ENCODE peak calls at places on chromosomes 13 and 19, in four cellular contexts. G, P, I and A are unnamed samples.

GRCh38 chr19:35077411-35078223 is 36.1 kb downstream of the HPN start:
- DNase-seq in G (no peak), P (no peak), I (no peak), A (no peak)

GRCh38 chr13:112112534-112113276 is 45.8 kb downstream of the SOX1 start:
- DNase-seq in G (peak), P (no peak), I (no peak), A (no peak)

GRCh38 chr19:19488875-19489690 is 26.3 kb downstream of the TSSK6 start:
- DNase-seq in G (no peak), P (peak), I (peak), A (peak)

GRCh38 chr19:4635763-4636135 is 3.6 kb upstream of the TNFAIP8L1 start:
- DNase-seq in G (no peak), P (no peak), I (no peak), A (no peak)

GRCh38 chr13:32195713-32196112 is 119.5 kb downstream of the ZAR1L start:
- DNase-seq in G (no peak), P (no peak), I (no peak), A (no peak)

GRCh38 chr13:111156421-111156820 is 41.3 kb downstream of the ARHGEF7 start:
- DNase-seq in G (no peak), P (no peak), I (no peak), A (no peak)

GRCh38 chr13:94073006-94073744 is 406.3 kb downstream of the DCT start:
- DNase-seq in G (no peak), P (no peak), I (no peak), A (no peak)

GRCh38 chr19:54364775-54365257 is at the start of gene LAIR1:
- DNase-seq in G (no peak), P (no peak), I (no peak), A (no peak)

GRCh38 chr19:1236566-1236965 is 1.2 kb downstream of the CBARP start:
- DNase-seq in G (no peak), P (no peak), I (no peak), A (no peak)

GRCh38 chr19:4538601-4538954 is 1.3 kb downstream of the LRG1 start:
- DNase-seq in G (no peak), P (no peak), I (no peak), A (no peak)

GRCh38 chr13:104011505-104012270 is 945.5 kb upstream of the SLC10A2 start:
- DNase-seq in G (no peak), P (no peak), I (no peak), A (no peak)

GRCh38 chr19:58021541-58022282 is 12.1 kb upstream of the ZSCAN1 start:
- DNase-seq in G (no peak), P (no peak), I (peak), A (no peak)

GRCh38 chr13:88074794-88075509 is 403.8 kb downstream of the SLITRK5 start:
- DNase-seq in G (no peak), P (peak), I (no peak), A (no peak)

DNA sequence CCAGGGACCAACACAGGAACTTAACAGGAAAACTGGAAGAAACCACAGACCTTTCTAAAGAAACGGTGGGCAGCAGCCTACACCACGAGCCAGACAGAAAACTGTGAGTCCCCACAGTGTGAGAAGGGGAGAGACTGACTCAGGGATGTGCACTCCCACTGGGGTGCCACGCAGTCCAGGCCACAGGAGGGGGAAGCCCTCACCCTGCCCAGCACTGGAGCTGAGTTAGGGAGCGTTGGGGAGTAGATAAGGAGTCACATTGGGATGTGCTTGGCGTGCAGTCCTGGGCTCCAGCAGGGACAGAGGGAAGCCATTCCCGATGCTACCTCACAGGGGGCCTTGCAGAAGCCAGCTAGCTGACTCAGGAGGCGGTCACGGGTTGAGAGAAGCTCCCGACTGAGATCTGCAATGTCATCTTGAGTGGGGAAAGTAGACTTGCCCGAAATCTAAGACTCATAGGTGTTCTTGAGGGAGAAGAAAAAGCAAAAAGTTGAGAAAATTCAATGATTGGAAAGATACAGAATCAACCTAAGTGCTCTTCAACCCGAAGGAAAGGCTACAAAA is 17.3 kb downstream of the SIGLEC8 start:
- DNase-seq in G (no peak), P (no peak), I (no peak), A (no peak)
- TF ChIP-seq POLR2A in G (no peak), P (no peak), I (no peak), A (no peak)

GRCh38 chr13:77319536-77319935 is 7.4 kb downstream of the MYCBP2 start:
- DNase-seq in G (no peak), P (no peak), I (no peak), A (no peak)

GRCh38 chr13:77318741-77319140 is 8.2 kb downstream of the MYCBP2 start:
- DNase-seq in G (no peak), P (no peak), I (no peak), A (no peak)

GRCh38 chr13:77313923-77314322 is 13.0 kb downstream of the MYCBP2 start:
- DNase-seq in G (no peak), P (no peak), I (no peak), A (no peak)

GRCh38 chr13:77312311-77312710 is 14.6 kb downstream of the MYCBP2 start:
- DNase-seq in G (no peak), P (no peak), I (no peak), A (no peak)

GRCh38 chr13:77316430-77316829 is 10.5 kb downstream of the MYCBP2 start:
- DNase-seq in G (no peak), P (no peak), I (no peak), A (no peak)
- TF ChIP-seq POLR2AphosphoS5 in G (no peak), P (no peak), I (no peak), A (no peak)

GRCh38 chr19:44890366-44891015 is 563 bp upstream of the TOMM40 start:
- DNase-seq in G (peak), P (no peak), I (peak), A (peak)
- TF ChIP-seq POLR2A in G (no peak), P (no peak), I (no peak), A (peak)

GRCh38 chr13:26221721-26222522 is at the start of gene RNF6:
- DNase-seq in G (peak), P (peak), I (peak), A (peak)
- TF ChIP-seq POLR2AphosphoS5 in G (peak), P (peak), I (peak), A (peak)

GRCh38 chr19:8145969-8146368 is 3.4 kb downstream of the FBN3 start:
- DNase-seq in G (no peak), P (no peak), I (no peak), A (no peak)

GRCh38 chr19:8146877-8147575 is 2.4 kb downstream of the FBN3 start:
- DNase-seq in G (no peak), P (no peak), I (no peak), A (no peak)

GRCh38 chr19:8148410-8149231 is 771 bp downstream of the FBN3 start:
- DNase-seq in G (no peak), P (no peak), I (no peak), A (peak)

GRCh38 chr19:8148088-8148409 is 1.3 kb downstream of the FBN3 start:
- DNase-seq in G (no peak), P (no peak), I (no peak), A (no peak)

GRCh38 chr19:8147579-8147978 is 1.8 kb downstream of the FBN3 start:
- DNase-seq in G (no peak), P (no peak), I (no peak), A (no peak)
- TF ChIP-seq POLR2A in G (no peak), P (no peak), I (no peak), A (no peak)

DNA sequence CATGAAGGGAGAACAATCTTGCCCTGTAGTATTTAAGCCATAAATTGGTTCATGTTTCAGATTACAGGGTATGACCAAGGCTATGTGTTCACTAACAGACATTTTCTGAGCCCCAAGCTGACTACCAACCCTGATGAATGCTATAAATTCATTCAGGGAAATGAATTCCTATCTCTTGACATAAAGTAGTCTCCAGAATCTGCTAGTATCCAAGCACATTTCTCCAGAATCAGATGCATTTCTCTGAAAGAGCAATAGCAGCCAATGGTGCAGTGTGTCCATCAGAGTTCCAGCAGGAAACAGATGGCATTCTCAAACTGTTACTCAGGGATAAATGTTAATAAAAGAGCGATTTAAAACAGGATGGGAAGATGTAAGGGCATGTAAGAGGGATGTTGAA is 226.4 kb downstream of the COG6 start:
- DNase-seq in G (no peak), P (no peak), I (no peak), A (no peak)
- TF ChIP-seq POLR2AphosphoS5 in G (no peak), P (no peak), I (no peak), A (no peak)

GRCh38 chr13:114313061-114313860 is 1.0 kb upstream of the CHAMP1 start:
- DNase-seq in G (no peak), P (no peak), I (no peak), A (no peak)
- TF ChIP-seq POLR2A in G (no peak), P (no peak), I (no peak), A (peak)

GRCh38 chr19:16579381-16579780 is 7.2 kb upstream of the SLC35E1 start:
- DNase-seq in G (no peak), P (no peak), I (no peak), A (no peak)

GRCh38 chr19:16575282-16575681 is 3.1 kb upstream of the SLC35E1 start:
- DNase-seq in G (no peak), P (no peak), I (no peak), A (no peak)

GRCh38 chr19:16576690-16577530 is 4.7 kb upstream of the SLC35E1 start:
- DNase-seq in G (no peak), P (no peak), I (no peak), A (no peak)

GRCh38 chr19:16575861-16576689 is 3.9 kb upstream of the SLC35E1 start:
- DNase-seq in G (no peak), P (no peak), I (no peak), A (no peak)

DNA sequence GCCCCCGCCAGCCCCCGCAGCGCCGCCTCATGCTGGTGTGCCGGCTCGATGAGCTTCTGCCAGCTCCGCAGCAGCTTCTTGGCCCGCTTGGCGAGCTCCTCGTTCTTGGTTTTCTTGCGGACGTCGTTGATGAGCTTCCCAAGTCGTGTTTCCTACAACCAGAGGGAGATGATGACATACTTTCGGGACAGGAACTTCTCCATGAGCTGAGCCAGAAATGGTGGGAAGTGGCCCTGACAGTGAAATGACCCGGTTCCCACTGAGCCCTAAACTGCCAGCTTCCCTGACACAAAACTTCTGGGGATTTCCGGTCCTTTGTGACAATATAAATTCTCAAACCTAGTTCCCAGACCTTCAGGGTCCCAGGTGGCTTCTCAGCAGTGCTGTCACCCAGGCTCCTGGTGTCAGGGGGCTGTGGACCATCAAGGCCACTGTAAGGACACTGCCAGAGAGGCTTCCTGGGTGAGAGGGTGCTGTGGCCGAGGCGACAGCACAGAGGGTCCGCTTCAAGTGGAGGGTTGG is 5.4 kb upstream of the SLC35E1 start:
- DNase-seq in G (no peak), P (no peak), I (no peak), A (no peak)
- TF ChIP-seq POLR2AphosphoS5 in G (no peak), P (no peak), I (no peak), A (no peak)